ENCODE peak calls at places on chromosome 20, in nine cellular contexts. F is right atrium auricular region, V is mammary epithelial cell, W is tibial artery, L is dorsolateral prefrontal cortex, N is ovary, O is ascending aorta, R is heart left ventricle, T is fibroblast of lung. H is an unnamed sample. For H3K27me3, the result is how much of the 10 kb centered on the place peaks cover.

GRCh38 chr20:24379116-24379927 is 90.1 kb upstream of the SYNDIG1 start:
- DNase-seq in F (no peak), V (peak), W (peak), L (peak), N (no peak), O (peak), R (peak), T (peak), H (peak)

GRCh38 chr20:17762873-17763557 is 63.2 kb downstream of the BANF2 start:
- DNase-seq in F (no peak), V (no peak), W (no peak), L (no peak), N (no peak), O (no peak), R (no peak), T (no peak), H (peak)

GRCh38 chr20:36645353-36645752 is 643 bp downstream of the SLA2 start:
- DNase-seq in F (no peak), V (no peak), W (no peak), L (no peak), N (no peak), O (no peak), R (no peak), T (no peak), H (no peak)

GRCh38 chr20:53910312-53911002 is 159.9 kb downstream of the BCAS1 start:
- DNase-seq in F (peak), V (no peak), W (no peak), L (no peak), N (no peak), O (no peak), R (no peak), T (no peak), H (no peak)

GRCh38 chr20:54212226-54212625 is 4.3 kb downstream of the PFDN4 start:
- DNase-seq in F (no peak), V (no peak), W (no peak), L (no peak), N (no peak), O (no peak), R (no peak), T (peak), H (no peak)

GRCh38 chr20:45229264-45230056 is 8.3 kb downstream of the SEMG2 start:
- DNase-seq in F (no peak), V (peak), W (no peak), L (no peak), N (no peak), O (no peak), R (no peak), T (no peak), H (peak)

GRCh38 chr20:44886828-44887227 is 1.3 kb downstream of the YWHAB start:
- DNase-seq in F (no peak), V (no peak), W (no peak), L (no peak), N (no peak), O (no peak), R (no peak), T (no peak), H (no peak)

GRCh38 chr20:4896971-4897497 is 104.3 kb downstream of the SLC23A2 start:
- DNase-seq in F (peak), V (peak), W (no peak), L (no peak), N (no peak), O (no peak), R (no peak), T (no peak), H (no peak)

GRCh38 chr20:32440069-32440757 is 82.1 kb downstream of the ASXL1 start:
- DNase-seq in F (peak), V (no peak), W (no peak), L (no peak), N (no peak), O (no peak), R (no peak), T (no peak), H (no peak)

GRCh38 chr20:33524261-33524660 is 34.4 kb downstream of the CBFA2T2 start:
- DNase-seq in F (no peak), V (no peak), W (no peak), L (no peak), N (no peak), O (no peak), R (no peak), T (peak), H (no peak)

GRCh38 chr20:49563015-49563980 is 4.6 kb downstream of the PTGIS start:
- DNase-seq in F (peak), V (no peak), W (peak), L (no peak), N (no peak), O (peak), R (no peak), T (no peak), H (no peak)

GRCh38 chr20:53857723-53858236 is 212.6 kb downstream of the BCAS1 start:
- DNase-seq in F (peak), V (no peak), W (peak), L (no peak), N (no peak), O (no peak), R (no peak), T (no peak), H (no peak)

GRCh38 chr20:1299522-1299921 is 29.4 kb downstream of the SDCBP2 start:
- DNase-seq in F (no peak), V (no peak), W (no peak), L (no peak), N (no peak), O (no peak), R (no peak), T (no peak), H (peak)

GRCh38 chr20:14415492-14415891 is 78.1 kb upstream of the FLRT3 start:
- DNase-seq in F (no peak), V (no peak), W (no peak), L (no peak), N (no peak), O (no peak), R (no peak), T (no peak), H (no peak)

GRCh38 chr20:50381053-50381732 is 129.0 kb upstream of the PTPN1 start:
- DNase-seq in F (no peak), V (no peak), W (no peak), L (no peak), N (no peak), O (no peak), R (no peak), T (no peak), H (no peak)

GRCh38 chr20:14284443-14284842 is 53.0 kb downstream of the FLRT3 start:
- DNase-seq in F (no peak), V (peak), W (no peak), L (no peak), N (no peak), O (no peak), R (no peak), T (no peak), H (no peak)

GRCh38 chr20:2137552-2138201 is 36.0 kb downstream of the STK35 start:
- DNase-seq in F (no peak), V (no peak), W (no peak), L (no peak), N (no peak), O (no peak), R (no peak), T (peak), H (no peak)

GRCh38 chr20:45402946-45403345 is 5.1 kb upstream of the DBNDD2 start:
- DNase-seq in F (no peak), V (no peak), W (no peak), L (no peak), N (no peak), O (no peak), R (no peak), T (no peak), H (no peak)

GRCh38 chr20:51651921-51652549 is 109.5 kb upstream of the NFATC2 start:
- DNase-seq in F (no peak), V (no peak), W (no peak), L (no peak), N (no peak), O (no peak), R (no peak), T (no peak), H (no peak)

GRCh38 chr20:56606174-56606945 is 22.7 kb upstream of the TFAP2C start:
- DNase-seq in F (no peak), V (peak), W (no peak), L (no peak), N (no peak), O (no peak), R (no peak), T (no peak), H (peak)

GRCh38 chr20:18926972-18927371 is 113.4 kb downstream of the SCP2D1 start:
- DNase-seq in F (no peak), V (no peak), W (no peak), L (no peak), N (no peak), O (no peak), R (no peak), T (no peak), H (no peak)

GRCh38 chr20:6590891-6591679 is 176.4 kb upstream of the BMP2 start:
- DNase-seq in F (no peak), V (peak), W (no peak), L (no peak), N (no peak), O (no peak), R (no peak), T (peak), H (no peak)

GRCh38 chr20:31835977-31836852 is 9.2 kb downstream of the FOXS1 start:
- DNase-seq in F (peak), V (peak), W (peak), L (peak), N (peak), O (peak), R (peak), T (peak), H (peak)

GRCh38 chr20:9981834-9982233 is 53.0 kb upstream of the ANKEF1 start:
- DNase-seq in F (no peak), V (no peak), W (no peak), L (no peak), N (no peak), O (no peak), R (no peak), T (peak), H (no peak)

GRCh38 chr20:37298190-37298939 is 8.9 kb downstream of the MANBAL start:
- DNase-seq in F (no peak), V (peak), W (peak), L (no peak), N (no peak), O (no peak), R (no peak), T (no peak), H (no peak)

GRCh38 chr20:57573176-57573575 is 12.3 kb downstream of the PCK1 start:
- DNase-seq in F (no peak), V (no peak), W (no peak), L (no peak), N (no peak), O (no peak), R (no peak), T (no peak), H (no peak)

GRCh38 chr20:37388831-37389230 is 42.9 kb downstream of the SRC start:
- DNase-seq in F (no peak), V (no peak), W (peak), L (no peak), N (peak), O (peak), R (no peak), T (no peak), H (no peak)

GRCh38 chr20:17822540-17823155 is 122.9 kb downstream of the BANF2 start:
- DNase-seq in F (no peak), V (no peak), W (no peak), L (no peak), N (no peak), O (no peak), R (no peak), T (no peak), H (no peak)

GRCh38 chr20:53786071-53786444 is 192.4 kb upstream of the ZNF217 start:
- DNase-seq in F (no peak), V (peak), W (no peak), L (no peak), N (no peak), O (no peak), R (no peak), T (no peak), H (no peak)

GRCh38 chr20:53852691-53853450 is 217.5 kb downstream of the BCAS1 start:
- DNase-seq in F (no peak), V (no peak), W (no peak), L (no peak), N (no peak), O (no peak), R (no peak), T (no peak), H (no peak)

GRCh38 chr20:47008842-47009518 is 114.3 kb downstream of the EYA2 start:
- DNase-seq in F (no peak), V (no peak), W (no peak), L (no peak), N (no peak), O (no peak), R (no peak), T (no peak), H (no peak)

GRCh38 chr20:47719625-47720024 is 65.7 kb downstream of the SULF2 start:
- DNase-seq in F (no peak), V (no peak), W (no peak), L (no peak), N (no peak), O (no peak), R (no peak), T (peak), H (no peak)

GRCh38 chr20:33894798-33895197 is 83.7 kb downstream of the CHMP4B start:
- DNase-seq in F (no peak), V (no peak), W (no peak), L (no peak), N (no peak), O (no peak), R (no peak), T (peak), H (no peak)

DNA sequence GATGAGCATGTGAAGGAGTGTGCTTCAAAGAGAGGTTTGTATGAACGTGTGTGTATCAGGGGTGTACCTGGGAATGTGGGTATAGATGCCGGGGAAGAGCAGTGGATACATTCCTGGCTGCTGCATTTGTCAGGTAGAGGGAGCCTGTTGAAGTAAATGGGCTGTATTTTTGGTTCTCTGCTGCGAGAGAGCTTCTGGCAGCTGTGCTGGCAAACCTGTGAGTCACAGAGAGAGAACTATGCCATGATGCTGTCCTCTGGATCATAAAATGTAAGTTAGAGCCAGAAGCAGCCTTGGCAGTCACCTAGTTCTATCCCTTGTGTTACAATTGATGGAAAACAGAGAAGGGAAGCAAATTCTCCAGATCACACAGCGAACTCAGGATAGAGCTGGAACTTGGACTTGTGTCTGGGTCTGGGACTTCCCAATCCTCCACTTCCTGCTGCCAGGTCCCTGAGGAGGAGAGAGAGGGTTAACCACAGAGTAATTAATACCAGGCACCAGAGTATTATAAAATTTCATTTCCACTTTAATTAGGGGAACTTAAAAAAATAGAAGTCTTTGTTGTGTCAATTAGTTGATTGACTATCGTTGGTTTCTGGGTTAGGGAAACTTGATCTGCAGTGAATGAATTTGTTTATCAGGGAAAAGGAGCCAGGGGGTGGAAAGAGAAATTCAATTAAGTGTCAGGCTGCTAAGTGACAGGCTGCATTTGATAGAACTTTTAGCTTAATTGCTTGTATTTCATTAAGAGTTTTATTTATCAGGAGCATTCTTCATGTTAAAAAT is 41.1 kb upstream of the GTSF1L start:
- DNase-seq in F (no peak), V (peak), W (no peak), L (no peak), N (no peak), O (no peak), R (no peak), T (peak), H (no peak)
- TF ChIP-seq CTCF in F (no peak), V (peak), W (no peak), L (no peak), N (no peak), O (no peak), R (no peak), T (peak), H (no peak)

GRCh38 chr20:64159711-64160110 is 4.5 kb upstream of the MYT1 start:
- DNase-seq in F (no peak), V (no peak), W (no peak), L (no peak), N (no peak), O (no peak), R (no peak), T (no peak), H (no peak)
- H3K27me3 ChIP-seq in F (under half), V (under half), W (half or more), L (under half), N (under half), O (under half), R (half or more), T (under half), H (under half)

DNA sequence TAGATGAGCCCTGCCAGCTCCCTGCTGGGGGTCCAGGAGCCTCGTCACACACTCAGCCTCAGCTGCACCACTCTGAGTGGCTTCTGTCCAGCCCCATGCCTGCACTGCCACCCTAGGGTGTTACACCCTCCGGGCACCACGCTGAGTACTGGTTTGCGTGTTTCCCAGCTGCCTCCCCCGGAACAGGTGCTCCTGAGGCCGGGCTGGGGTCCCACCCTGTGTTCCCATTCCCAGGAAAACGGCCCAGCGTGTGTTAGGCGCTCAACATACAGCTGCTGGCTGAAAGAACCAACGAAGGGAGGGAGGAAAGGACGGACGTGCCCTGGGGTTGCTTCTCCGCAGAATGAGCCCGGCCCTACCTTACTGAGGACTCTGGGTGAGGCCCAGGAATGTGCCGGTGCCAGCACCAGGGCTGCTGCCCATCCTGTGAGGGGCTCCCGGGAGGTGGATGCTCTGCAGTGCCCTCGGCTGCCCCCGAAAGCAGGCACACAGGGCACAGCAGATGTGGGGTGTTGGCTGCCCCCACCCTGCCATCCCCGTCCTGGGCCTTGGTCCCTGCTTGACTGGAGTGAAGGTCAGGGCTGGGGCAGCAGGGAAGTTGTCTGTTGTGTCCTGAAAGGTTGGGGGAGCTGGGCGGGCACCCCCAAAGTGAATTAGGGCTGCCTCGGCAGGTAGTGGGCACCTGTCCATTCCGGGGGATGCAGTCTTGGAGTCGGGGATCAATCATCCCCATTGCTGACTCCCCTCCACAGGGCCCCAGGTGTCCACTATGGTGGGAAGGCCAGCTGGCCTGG is 16.3 kb downstream of the LAMA5 start:
- DNase-seq in F (no peak), V (no peak), W (no peak), L (no peak), N (no peak), O (no peak), R (no peak), T (no peak), H (no peak)
- H3K27ac ChIP-seq in F (no peak), V (peak), W (peak), L (no peak), N (no peak), O (peak), R (no peak), T (no peak), H (peak)

GRCh38 chr20:58852559-58853271 is at the start of gene GNAS:
- DNase-seq in F (no peak), V (peak), W (no peak), L (no peak), N (no peak), O (no peak), R (peak), T (peak), H (peak)

GRCh38 chr20:58851969-58852458 is 502 bp upstream of the GNAS start:
- DNase-seq in F (no peak), V (no peak), W (no peak), L (no peak), N (no peak), O (no peak), R (no peak), T (no peak), H (no peak)

GRCh38 chr20:58851221-58851968 is 693 bp upstream of the GNAS-AS1 start:
- DNase-seq in F (no peak), V (no peak), W (no peak), L (no peak), N (no peak), O (no peak), R (no peak), T (no peak), H (no peak)

GRCh38 chr20:58853466-58853865 is 950 bp downstream of the GNAS start:
- DNase-seq in F (no peak), V (no peak), W (no peak), L (no peak), N (no peak), O (no peak), R (no peak), T (no peak), H (no peak)

DNA sequence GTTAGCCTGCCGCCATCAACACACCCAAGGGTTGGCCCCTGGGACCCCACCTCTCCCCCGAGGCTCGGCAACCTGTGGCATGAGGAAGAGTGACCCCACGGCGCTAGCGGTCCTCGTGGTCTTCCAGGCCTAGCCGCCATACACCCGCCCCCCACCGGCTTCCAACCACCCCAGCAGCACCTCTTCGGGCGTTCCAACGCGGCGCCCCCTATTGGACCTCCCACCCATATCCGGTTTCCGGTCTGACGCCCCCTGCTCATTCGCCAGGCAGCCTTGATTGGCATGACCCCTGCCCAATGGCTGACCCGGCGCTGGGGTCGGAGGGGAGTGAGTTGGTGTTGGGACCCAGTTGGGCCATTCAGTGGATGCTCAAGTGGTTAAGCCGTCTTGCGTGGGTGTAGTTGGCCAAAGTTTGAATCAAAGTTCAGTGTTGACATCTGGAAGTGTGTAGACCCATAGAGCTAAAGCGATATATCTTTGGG is at the start of gene GNAS-AS1:
- DNase-seq in F (peak), V (peak), W (no peak), L (peak), N (peak), O (peak), R (peak), T (peak), H (peak)
- TF ChIP-seq CTCF in F (no peak), V (peak), W (no peak), L (peak), N (no peak), O (no peak), R (peak), T (no peak), H (no peak)